ENCODE peak calls at places on chromosomes 3 and 15, in six cellular contexts. R is fibroblast of lung, K is heart right ventricle, M is astrocyte, S is left ventricle myocardium inferior, B is endodermal cell. Y is an unnamed sample.

GRCh38 chr15:28987337-28987736 is 101.6 kb downstream of the APBA2 start:
- DNase-seq in R (no peak), K (no peak), M (no peak), S (no peak), B (peak), Y (no peak)

GRCh38 chr3:40173291-40173710 is 136.2 kb upstream of the EIF1B start:
- DNase-seq in R (no peak), K (no peak), M (no peak), S (no peak), B (peak), Y (no peak)

GRCh38 chr3:87167634-87168456 is 59.3 kb upstream of the CHMP2B start:
- DNase-seq in R (peak), K (no peak), M (peak), S (no peak), B (peak), Y (no peak)

GRCh38 chr3:7193271-7193670 is 332.4 kb downstream of the GRM7 start:
- DNase-seq in R (no peak), K (no peak), M (no peak), S (no peak), B (no peak), Y (no peak)

GRCh38 chr15:33654859-33655258 is 313.4 kb upstream of the CHRM5 start:
- DNase-seq in R (no peak), K (no peak), M (no peak), S (no peak), B (peak), Y (no peak)

GRCh38 chr15:38660726-38661125 is 96.1 kb upstream of the RASGRP1 start:
- DNase-seq in R (no peak), K (no peak), M (no peak), S (no peak), B (no peak), Y (no peak)

GRCh38 chr15:71788646-71789579 is 21.4 kb upstream of the NR2E3 start:
- DNase-seq in R (no peak), K (no peak), M (no peak), S (no peak), B (peak), Y (no peak)

GRCh38 chr15:78382114-78382886 is 42.1 kb downstream of the CRABP1 start:
- DNase-seq in R (no peak), K (no peak), M (no peak), S (no peak), B (no peak), Y (peak)

GRCh38 chr3:124318650-124319049 is 326.7 kb upstream of the ROPN1 start:
- DNase-seq in R (no peak), K (no peak), M (no peak), S (no peak), B (no peak), Y (no peak)

GRCh38 chr3:116059421-116060096 is 385.7 kb downstream of the LSAMP start:
- DNase-seq in R (peak), K (no peak), M (peak), S (no peak), B (peak), Y (no peak)

GRCh38 chr3:172154768-172155649 is 115.6 kb downstream of the FNDC3B start:
- DNase-seq in R (no peak), K (no peak), M (no peak), S (no peak), B (peak), Y (no peak)

DNA sequence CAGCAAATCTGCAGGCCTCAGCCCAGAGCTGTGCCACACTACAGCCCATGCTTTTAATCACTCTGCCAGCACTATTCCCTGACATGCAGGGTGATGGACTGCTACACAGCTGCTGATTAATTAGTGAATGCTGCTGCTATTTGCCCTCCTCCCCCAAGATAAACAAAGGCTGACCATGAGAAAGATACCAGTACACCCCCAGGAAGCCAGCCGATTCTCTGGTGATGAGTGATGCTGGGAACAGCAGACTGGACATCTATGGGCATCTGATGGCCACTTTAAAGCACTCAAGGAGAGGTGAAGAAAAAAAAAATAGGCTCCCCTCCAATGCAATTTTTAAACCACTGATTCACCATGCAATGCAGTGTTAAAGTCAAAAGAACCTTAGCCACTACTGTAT is 39.2 kb downstream of the RFTN1 start:
- DNase-seq in R (peak), K (no peak), M (peak), S (no peak), B (no peak), Y (no peak)
- H3K27ac ChIP-seq in R (peak), K (peak), M (peak), S (peak), B (no peak), Y (no peak)

GRCh38 chr15:37059051-37059450 is 41.3 kb downstream of the MEIS2 start:
- DNase-seq in R (peak), K (no peak), M (peak), S (no peak), B (no peak), Y (no peak)
- H3K27ac ChIP-seq in R (no peak), K (peak), M (peak), S (peak), B (no peak), Y (no peak)

GRCh38 chr3:183427206-183428139 is 946 bp downstream of the MCF2L2 start:
- DNase-seq in R (no peak), K (no peak), M (no peak), S (no peak), B (peak), Y (no peak)
- H3K27ac ChIP-seq in R (no peak), K (no peak), M (no peak), S (no peak), B (no peak), Y (no peak)

GRCh38 chr15:63016234-63016633 is 26.3 kb upstream of the TPM1 start:
- DNase-seq in R (no peak), K (no peak), M (no peak), S (no peak), B (no peak), Y (no peak)
- H3K27ac ChIP-seq in R (peak), K (no peak), M (peak), S (peak), B (no peak), Y (peak)

DNA sequence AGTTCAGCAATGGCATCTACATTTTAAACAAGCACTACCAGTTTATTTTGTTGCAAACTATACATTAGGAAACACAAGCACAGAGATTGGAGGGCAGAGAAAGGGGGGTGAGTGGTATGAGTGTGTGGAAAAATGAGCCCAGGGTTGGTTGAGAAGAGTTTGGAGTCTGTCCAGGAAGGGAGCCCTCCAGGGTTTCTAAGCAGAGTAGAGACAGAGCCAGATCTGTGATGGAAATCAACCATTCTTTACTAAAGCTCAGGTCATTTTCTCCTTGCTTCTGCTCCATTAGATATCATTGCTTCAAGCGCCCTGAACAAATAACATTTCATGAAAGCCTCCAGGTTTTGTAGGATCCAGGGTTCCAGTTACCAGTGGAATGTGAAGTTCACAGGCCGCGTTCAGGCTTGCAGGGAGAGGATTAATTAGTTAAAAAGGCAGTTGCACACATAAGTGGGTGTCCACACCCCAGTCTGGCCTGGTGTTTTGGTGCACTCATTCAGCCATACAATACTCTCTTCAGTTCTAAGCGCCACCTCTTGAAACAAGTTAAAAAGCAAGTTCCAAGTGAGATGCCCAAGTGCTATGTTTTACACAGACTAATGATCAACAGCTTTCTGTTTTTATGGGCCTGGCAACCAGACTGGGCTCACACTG is 16.5 kb upstream of the BOC start:
- DNase-seq in R (no peak), K (no peak), M (no peak), S (no peak), B (no peak), Y (no peak)
- H3K27ac ChIP-seq in R (no peak), K (no peak), M (no peak), S (no peak), B (no peak), Y (no peak)